ENCODE peak calls at places on chromosomes 4 and X, in seven cellular contexts. P, X, I, O, Y, B and V are unnamed samples.

GRCh38 chr4:17336524-17336941 is 175.4 kb downstream of the QDPR start:
- DNase-seq in B (no peak), I (no peak), P (peak; percentile 66), Y (no peak), O (peak; percentile 87), X (no peak), V (no peak)

GRCh38 chrX:126165721-126166401 is at the start of gene DCAF12L2:
- DNase-seq in P (no peak), O (no peak), Y (peak; percentile 56), X (no peak), B (no peak), I (no peak), V (no peak)

GRCh38 chr4:7837597-7838135 is 102.0 kb downstream of the AFAP1 start:
- DNase-seq in B (no peak), I (no peak), P (no peak), X (no peak), O (no peak), Y (no peak), V (no peak)

GRCh38 chrX:15167826-15168225 is 102.1 kb downstream of the ASB9 start:
- DNase-seq in I (no peak), Y (no peak), X (no peak), P (no peak), B (no peak), O (no peak), V (no peak)

GRCh38 chr4:186643501-186644315 is 79.9 kb downstream of the FAT1 start:
- DNase-seq in I (peak; percentile 90), O (no peak), B (no peak), Y (no peak), X (no peak), P (no peak), V (no peak)

GRCh38 chr4:36326610-36327009 is 45.2 kb downstream of the DTHD1 start:
- DNase-seq in P (no peak), B (no peak), Y (no peak), I (no peak), O (no peak), X (no peak), V (no peak)

GRCh38 chr4:102196221-102196620 is 149.1 kb downstream of the SLC39A8 start:
- DNase-seq in B (no peak), I (no peak), Y (peak; percentile 12), X (no peak), P (no peak), O (no peak), V (no peak)

GRCh38 chr4:110211007-110211769 is 12.8 kb upstream of the ELOVL6 start:
- DNase-seq in X (no peak), I (peak; percentile 74), Y (peak; percentile 48), B (no peak), P (no peak), O (no peak), V (no peak)

GRCh38 chrX:45771560-45772340 is 571.1 kb upstream of the DIPK2B start:
- DNase-seq in O (peak; percentile 78), X (no peak), B (no peak), I (peak; percentile 81), P (no peak), Y (no peak), V (peak; percentile 9)

GRCh38 chr4:168655182-168655581 is 158.3 kb downstream of the PALLD start:
- DNase-seq in I (no peak), Y (no peak), O (no peak), P (no peak), X (no peak), B (no peak), V (no peak)
- H3K4me3 ChIP-seq in I (no peak overlapping the region), Y (no peak overlapping the region), O (no peak overlapping the region), P (peak overlapping the region; percentile 1), X (no peak overlapping the region), B (no peak overlapping the region), V (no peak overlapping the region)

DNA sequence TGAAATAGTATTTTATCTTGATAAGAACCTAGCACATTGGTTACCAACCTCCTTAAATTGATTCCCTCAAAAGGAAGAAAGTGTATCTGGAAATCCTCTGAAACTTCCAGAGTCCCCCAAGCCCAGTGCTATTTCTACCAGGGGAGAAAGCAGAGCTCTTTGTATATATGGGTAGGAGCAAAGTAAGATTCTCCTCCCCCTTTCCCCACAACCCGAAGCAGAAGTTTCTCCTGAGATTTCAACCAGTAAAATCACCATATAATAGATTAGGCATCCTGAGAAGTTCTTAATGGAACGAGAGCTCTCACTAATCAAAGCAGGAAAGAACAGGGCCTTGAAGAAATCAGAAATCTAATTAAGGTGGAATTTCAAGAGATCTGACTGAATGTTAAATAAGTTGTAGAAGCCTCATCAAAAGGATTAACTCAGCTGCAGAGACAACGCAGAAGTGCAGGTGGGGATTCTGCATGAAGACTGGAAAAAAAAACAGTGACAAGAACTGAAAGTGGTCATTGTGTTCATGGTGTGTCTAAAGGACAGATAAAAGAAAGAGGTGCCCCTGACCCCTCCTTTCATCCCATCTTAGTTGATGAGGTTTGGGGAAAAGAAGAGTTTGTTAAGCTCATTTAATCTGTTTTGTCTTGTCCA is 39.1 kb downstream of the VSIG4 start:
- DNase-seq in B (no peak), Y (no peak), X (no peak), I (no peak), P (no peak), O (no peak), V (no peak)
- H3K4me1 ChIP-seq in B (no peaks in the 10 kb centered on the region), Y (peaks cover 6% of the 10 kb centered on the region), X (no peaks in the 10 kb centered on the region), I (no peaks in the 10 kb centered on the region), P (no peaks in the 10 kb centered on the region), O (peaks cover 54% of the 10 kb centered on the region), V (no peaks in the 10 kb centered on the region)

GRCh38 chr4:6781561-6781960 is 966 bp upstream of the KIAA0232 start:
- DNase-seq in P (no peak), B (no peak), I (no peak), X (no peak), O (no peak), Y (no peak), V (no peak)
- H3K4me3 ChIP-seq in P (peak overlapping the region; percentile 100), B (no peak overlapping the region), I (peak overlapping the region; percentile 67), X (peak overlapping the region; percentile 89), O (peak overlapping the region; percentile 29), Y (peak overlapping the region; percentile 100), V (no peak overlapping the region)

GRCh38 chr4:158817562-158818370 is 48.9 kb downstream of the FNIP2 start:
- DNase-seq in B (no peak), O (no peak), Y (no peak), X (no peak), P (no peak), I (no peak), V (no peak)
- H3K4me1 ChIP-seq in B (peaks cover 54% of the 10 kb centered on the region), O (no peaks in the 10 kb centered on the region), Y (no peaks in the 10 kb centered on the region), X (peaks cover 50% of the 10 kb centered on the region), P (peaks cover 39% of the 10 kb centered on the region), I (no peaks in the 10 kb centered on the region), V (peaks cover 50% of the 10 kb centered on the region)

GRCh38 chrX:147891886-147892285 is 19.8 kb upstream of the FMR1 start:
- DNase-seq in Y (no peak), P (no peak), X (no peak), B (no peak), I (no peak), O (no peak), V (no peak)
- H3K4me3 ChIP-seq in Y (no peak overlapping the region), P (no peak overlapping the region), X (no peak overlapping the region), B (no peak overlapping the region), I (no peak overlapping the region), O (no peak overlapping the region), V (no peak overlapping the region)

DNA sequence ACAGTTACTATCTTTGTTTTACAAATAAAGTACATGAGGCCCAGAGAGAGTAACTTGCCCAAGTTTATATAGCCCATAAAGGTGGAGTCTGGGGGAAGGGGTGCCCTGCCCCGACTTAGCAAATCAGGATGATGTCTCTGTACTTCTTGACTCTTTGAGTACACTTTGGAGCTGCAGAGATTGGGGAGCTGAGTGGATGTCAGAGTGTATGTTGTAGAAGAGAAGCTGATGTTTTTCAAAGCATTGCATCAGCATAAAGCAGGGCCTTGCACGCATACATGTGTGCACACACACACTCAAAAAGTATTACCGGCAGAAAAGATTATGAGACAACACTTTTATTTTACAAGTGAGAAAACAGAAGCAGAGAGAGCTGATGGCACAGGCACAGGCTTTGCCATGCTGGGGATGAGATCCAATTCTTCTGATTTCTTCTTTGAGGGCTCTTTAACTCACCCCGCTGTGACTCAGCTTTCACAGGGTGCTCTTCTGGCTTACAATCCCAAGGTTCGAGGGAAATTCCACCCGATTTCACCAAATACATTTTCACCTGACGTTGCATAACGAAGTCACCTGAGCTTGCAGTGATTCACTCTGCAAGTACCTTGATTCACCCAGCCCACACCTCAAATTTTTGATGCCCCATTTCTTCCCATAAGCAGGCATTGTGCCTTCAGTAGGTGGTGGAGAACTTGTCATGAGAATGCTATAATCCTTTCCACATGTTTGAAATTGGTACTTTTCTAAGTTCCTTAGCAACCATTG is 292.8 kb upstream of the BOD1L1 start:
- DNase-seq in X (no peak), P (no peak), B (no peak), I (peak; percentile 66), O (no peak), Y (no peak), V (no peak)
- H3K4me1 ChIP-seq in X (peaks cover 2% of the 10 kb centered on the region), P (peaks cover 14% of the 10 kb centered on the region), B (no peaks in the 10 kb centered on the region), I (peaks cover 32% of the 10 kb centered on the region), O (no peaks in the 10 kb centered on the region), Y (peaks cover 7% of the 10 kb centered on the region), V (peaks cover 5% of the 10 kb centered on the region)

GRCh38 chr4:131248314-131248713 is 1900.8 kb upstream of the PCDH10 start:
- DNase-seq in B (no peak), Y (no peak), X (no peak), I (no peak), P (no peak), O (no peak), V (no peak)
- H3K4me3 ChIP-seq in B (no peak overlapping the region), Y (no peak overlapping the region), X (no peak overlapping the region), I (no peak overlapping the region), P (no peak overlapping the region), O (no peak overlapping the region), V (no peak overlapping the region)

GRCh38 chr4:88610771-88611170 is 18.5 kb downstream of the HERC3 start:
- DNase-seq in O (no peak), X (peak; percentile 41), B (peak; percentile 16), I (peak; percentile 46), Y (no peak), P (no peak), V (peak; percentile 50)
- H3K4me1 ChIP-seq in O (peaks cover 82% of the 10 kb centered on the region), X (peaks cover 37% of the 10 kb centered on the region), B (peaks cover 22% of the 10 kb centered on the region), I (peaks cover 26% of the 10 kb centered on the region), Y (peaks cover 7% of the 10 kb centered on the region), P (peaks cover 59% of the 10 kb centered on the region), V (peaks cover 41% of the 10 kb centered on the region)

DNA sequence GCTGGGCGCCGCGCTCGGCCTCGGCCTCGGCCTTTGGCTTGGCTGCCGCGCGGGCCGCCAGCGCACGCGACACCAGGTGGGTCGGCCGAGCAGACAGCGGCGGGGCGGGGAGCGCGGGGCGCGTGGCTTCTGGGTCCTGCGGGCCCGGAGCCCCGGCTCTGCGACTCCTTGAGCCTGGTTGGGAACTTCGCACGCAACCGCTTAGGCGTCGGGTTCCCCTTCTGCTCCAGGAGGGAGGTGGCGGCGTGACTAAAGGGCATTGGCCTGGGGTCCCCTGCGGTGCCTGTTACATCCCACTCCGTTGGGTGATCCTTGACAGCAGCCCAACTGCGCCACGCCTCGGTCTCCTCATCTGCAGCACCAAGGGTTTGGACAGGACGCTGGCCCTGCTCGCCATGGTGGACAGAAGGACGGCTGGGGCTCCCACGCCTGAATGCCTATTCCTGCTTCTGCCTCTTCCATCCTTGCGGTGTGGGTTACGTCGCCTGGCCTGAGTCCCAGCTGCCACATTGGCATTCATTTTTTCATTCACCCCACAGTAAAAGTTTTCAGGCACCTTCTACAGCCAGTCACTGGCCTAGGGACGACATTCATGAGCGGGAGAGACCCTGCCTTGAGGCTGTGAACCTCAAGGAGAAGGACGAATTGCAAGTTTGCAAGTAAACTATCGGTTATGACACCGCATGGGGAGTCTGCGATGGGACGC is 631 bp downstream of the EVC start:
- DNase-seq in P (no peak), O (no peak), I (peak; percentile 50), X (no peak), B (peak; percentile 45), Y (no peak), V (no peak)
- H3K4me3 ChIP-seq in P (peak overlapping the region; percentile 62), O (no peak overlapping the region), I (peak overlapping the region; percentile 76), X (peak overlapping the region; percentile 76), B (peak overlapping the region; percentile 29), Y (peak overlapping the region; percentile 53), V (peak overlapping the region; percentile 51)